ENCODE peak calls at places on chromosomes 4 and X, in eight cellular contexts. B is stimulated activated naive B cell treated with anti-CD40 and anti-IgM and Interleukin-4, amounts not matched to agents 10 μg/mL and 1 μg/mL and 100 μg/mL, for 72 hours; N is AG09309; S is NCI-H69; A is activated naive CD4-positive, alpha-beta T cell treated with anti-CD3 and anti-CD28 coated beads, Interleukin-2, amount 50 U/mL, for 16 hours; V is HS-5; R is HL-60; L is CD4-positive, CD25-positive, alpha-beta regulatory T cell. X is an unnamed sample.

GRCh38 chr4:8870647-8871416 is 807 bp downstream of the HMX1 start:
- DNase-seq in B (no peak), A (no peak), R (no peak), V (no peak), S (peak), N (no peak), L (no peak), X (no peak)

GRCh38 chr4:25106363-25107151 is 53.7 kb downstream of the SEPSECS start:
- DNase-seq in V (no peak), A (no peak), R (no peak), L (no peak), S (no peak), B (no peak), N (no peak), X (no peak)

GRCh38 chr4:21947768-21948346 is 715 bp downstream of the KCNIP4 start:
- DNase-seq in L (no peak), B (no peak), N (no peak), R (no peak), S (no peak), A (no peak), V (no peak), X (no peak)

GRCh38 chrX:54994099-54994498 is at the start of gene PFKFB1:
- DNase-seq in R (no peak), S (no peak), B (no peak), A (no peak), N (no peak), L (no peak), V (no peak), X (no peak)

GRCh38 chr4:166994686-166995085 is 239.6 kb downstream of the SPOCK3 start:
- DNase-seq in S (no peak), B (no peak), R (no peak), V (no peak), A (no peak), L (no peak), N (no peak), X (no peak)

GRCh38 chr4:116702949-116703348 is 382.4 kb downstream of the TRAM1L1 start:
- DNase-seq in N (no peak), V (no peak), R (peak), A (no peak), S (peak), L (no peak), B (no peak), X (no peak)

GRCh38 chr4:123452585-123452984 is 56.0 kb downstream of the SPRY1 start:
- DNase-seq in N (peak), B (no peak), A (no peak), S (peak), L (no peak), R (peak), V (peak), X (peak)

GRCh38 chr4:172758586-172759340 is 409.8 kb upstream of the GALNT7 start:
- DNase-seq in S (no peak), L (no peak), V (peak), N (no peak), B (no peak), A (no peak), R (peak), X (peak)

GRCh38 chrX:136457303-136457917 is 30.3 kb upstream of the BRS3 start:
- DNase-seq in A (no peak), R (no peak), V (no peak), B (no peak), L (no peak), S (peak), N (no peak), X (no peak)

GRCh38 chr4:75634951-75635350 is 4.6 kb upstream of the CDKL2 start:
- DNase-seq in V (no peak), S (no peak), N (no peak), L (no peak), R (no peak), A (no peak), B (no peak), X (no peak)

GRCh38 chrX:130083107-130083490 is 27.2 kb downstream of the ELF4 start:
- DNase-seq in R (no peak), B (no peak), L (no peak), S (no peak), A (no peak), N (no peak), V (no peak), X (no peak)

GRCh38 chr4:113844369-113844768 is 82.8 kb upstream of the CAMK2D start:
- DNase-seq in S (peak), L (no peak), N (no peak), A (no peak), R (no peak), B (no peak), V (no peak), X (no peak)

GRCh38 chrX:74280759-74281158 is 23.2 kb upstream of the ZCCHC13 start:
- DNase-seq in A (no peak), R (no peak), L (no peak), S (no peak), N (no peak), V (no peak), B (peak), X (no peak)

GRCh38 chr4:85787133-85787532 is 312.2 kb downstream of the ARHGAP24 start:
- DNase-seq in R (no peak), B (no peak), N (no peak), V (peak), L (no peak), A (no peak), S (no peak), X (no peak)

GRCh38 chr4:9877123-9877522 is 95.7 kb downstream of the DRD5 start:
- DNase-seq in B (no peak), L (no peak), A (no peak), N (no peak), R (no peak), V (no peak), S (no peak), X (no peak)

GRCh38 chr4:7852568-7853185 is 87.0 kb downstream of the AFAP1 start:
- DNase-seq in A (no peak), B (no peak), N (no peak), S (no peak), L (no peak), R (no peak), V (no peak), X (no peak)

GRCh38 chr4:60579335-60579734 is 620.8 kb upstream of the ADGRL3 start:
- DNase-seq in S (no peak), N (no peak), V (peak), B (no peak), R (no peak), A (no peak), L (no peak), X (no peak)

GRCh38 chrX:14529288-14529989 is at the start of gene GLRA2:
- DNase-seq in S (no peak), R (no peak), V (no peak), B (no peak), N (no peak), L (no peak), A (no peak), X (no peak)

GRCh38 chr4:183924362-183925044 is 19.4 kb downstream of the STOX2 start:
- DNase-seq in L (no peak), S (no peak), R (no peak), A (no peak), B (no peak), V (no peak), N (no peak), X (no peak)

GRCh38 chrX:30957753-30958152 is 68.7 kb upstream of the TAB3 start:
- DNase-seq in S (no peak), A (no peak), B (no peak), R (no peak), N (no peak), L (no peak), V (peak), X (no peak)

GRCh38 chr4:81355136-81355535 is 116.6 kb downstream of the RASGEF1B start:
- DNase-seq in A (no peak), R (no peak), L (no peak), V (no peak), S (no peak), B (no peak), N (no peak), X (no peak)

GRCh38 chr4:128346054-128346716 is 58.6 kb upstream of the PGRMC2 start:
- DNase-seq in N (no peak), S (no peak), L (no peak), B (no peak), R (no peak), A (no peak), V (no peak), X (no peak)

GRCh38 chrX:11533211-11533651 is 132.5 kb downstream of the ARHGAP6 start:
- DNase-seq in B (no peak), N (peak), S (peak), V (peak), R (peak), A (no peak), L (peak), X (peak)

GRCh38 chr4:168908859-168909390 is 101.1 kb downstream of the CBR4 start:
- DNase-seq in V (no peak), N (no peak), S (no peak), L (no peak), B (no peak), A (no peak), R (no peak), X (no peak)

GRCh38 chr4:56240554-56241190 is 146.6 kb downstream of the AASDH start:
- DNase-seq in V (no peak), L (no peak), A (no peak), B (no peak), R (no peak), N (no peak), S (peak), X (no peak)

GRCh38 chr4:42482516-42483327 is 85.4 kb downstream of the SHISA3 start:
- DNase-seq in N (no peak), S (no peak), A (no peak), R (no peak), B (no peak), L (no peak), V (no peak), X (no peak)

GRCh38 chrX:48829016-48829735 is 2.9 kb downstream of the ERAS start:
- DNase-seq in V (no peak), L (no peak), R (no peak), N (no peak), S (no peak), B (no peak), A (no peak), X (no peak)

GRCh38 chr4:14396183-14396582 is 606.1 kb upstream of the CPEB2 start:
- DNase-seq in S (no peak), V (no peak), A (no peak), B (no peak), N (no peak), R (no peak), L (no peak), X (no peak)